ENCODE peak calls at places on chromosome 11, in five cellular contexts. One of them, this sample, is unnamed.

GRCh38 chr11:44795803-44796535 is 69.2 kb downstream of the TSPAN18 start:
- DNase-seq in lower leg skin: no peak
- DNase-seq in type B pancreatic cell: no peak
- DNase-seq in osteoblast: no peak
- DNase-seq in fibroblast of the aortic adventitia: no peak
- DNase-seq in this sample: no peak

GRCh38 chr11:17277024-17277584 is 565 bp downstream of the NUCB2 start:
- DNase-seq in lower leg skin: no peak
- DNase-seq in type B pancreatic cell: no peak
- DNase-seq in osteoblast: peak; percentile 63
- DNase-seq in fibroblast of the aortic adventitia: peak; percentile 62
- DNase-seq in this sample: no peak

GRCh38 chr11:117189191-117189940 is 9.8 kb upstream of the TAGLN start:
- DNase-seq in lower leg skin: no peak
- DNase-seq in type B pancreatic cell: peak; percentile 47
- DNase-seq in osteoblast: peak; percentile 68
- DNase-seq in fibroblast of the aortic adventitia: no peak
- DNase-seq in this sample: peak; percentile 70

GRCh38 chr11:11979487-11980117 is 28.8 kb downstream of the DKK3 start:
- DNase-seq in lower leg skin: no peak
- DNase-seq in type B pancreatic cell: peak; percentile 68
- DNase-seq in osteoblast: no peak
- DNase-seq in fibroblast of the aortic adventitia: peak; percentile 52
- DNase-seq in this sample: no peak

GRCh38 chr11:31947051-31947450 is 135.9 kb upstream of the PAX6 start:
- DNase-seq in lower leg skin: no peak
- DNase-seq in type B pancreatic cell: no peak
- DNase-seq in osteoblast: no peak
- DNase-seq in fibroblast of the aortic adventitia: no peak
- DNase-seq in this sample: no peak

GRCh38 chr11:62988281-62988680 is 3.5 kb upstream of the SLC22A6 start:
- DNase-seq in lower leg skin: no peak
- DNase-seq in type B pancreatic cell: no peak
- DNase-seq in osteoblast: peak; percentile 44
- DNase-seq in fibroblast of the aortic adventitia: no peak
- DNase-seq in this sample: no peak

GRCh38 chr11:27431808-27432207 is 40.8 kb downstream of the LGR4 start:
- DNase-seq in lower leg skin: no peak
- DNase-seq in type B pancreatic cell: no peak
- DNase-seq in osteoblast: no peak
- DNase-seq in fibroblast of the aortic adventitia: no peak
- DNase-seq in this sample: no peak

GRCh38 chr11:16924826-16925494 is 89.3 kb downstream of the PLEKHA7 start:
- DNase-seq in lower leg skin: peak; percentile 34
- DNase-seq in type B pancreatic cell: peak; percentile 78
- DNase-seq in osteoblast: peak; percentile 93
- DNase-seq in fibroblast of the aortic adventitia: peak; percentile 32
- DNase-seq in this sample: no peak

GRCh38 chr11:41789376-41789775 is 329.9 kb upstream of the LRRC4C start:
- DNase-seq in lower leg skin: no peak
- DNase-seq in type B pancreatic cell: no peak
- DNase-seq in osteoblast: no peak
- DNase-seq in fibroblast of the aortic adventitia: no peak
- DNase-seq in this sample: no peak

GRCh38 chr11:118263109-118263508 is 988 bp downstream of the MPZL2 start:
- DNase-seq in lower leg skin: no peak
- DNase-seq in type B pancreatic cell: no peak
- DNase-seq in osteoblast: no peak
- DNase-seq in fibroblast of the aortic adventitia: no peak
- DNase-seq in this sample: no peak

GRCh38 chr11:10305262-10305963 is 540 bp downstream of the ADM start:
- DNase-seq in lower leg skin: no peak
- DNase-seq in type B pancreatic cell: no peak
- DNase-seq in osteoblast: peak; percentile 85
- DNase-seq in fibroblast of the aortic adventitia: no peak
- DNase-seq in this sample: no peak

GRCh38 chr11:83008581-83008923 is 63.1 kb downstream of the RAB30 start:
- DNase-seq in lower leg skin: no peak
- DNase-seq in type B pancreatic cell: no peak
- DNase-seq in osteoblast: peak; percentile 50
- DNase-seq in fibroblast of the aortic adventitia: peak; percentile 47
- DNase-seq in this sample: no peak

GRCh38 chr11:43392713-43393112 is 34.0 kb downstream of the TTC17 start:
- DNase-seq in lower leg skin: no peak
- DNase-seq in type B pancreatic cell: no peak
- DNase-seq in osteoblast: no peak
- DNase-seq in fibroblast of the aortic adventitia: no peak
- DNase-seq in this sample: no peak

DNA sequence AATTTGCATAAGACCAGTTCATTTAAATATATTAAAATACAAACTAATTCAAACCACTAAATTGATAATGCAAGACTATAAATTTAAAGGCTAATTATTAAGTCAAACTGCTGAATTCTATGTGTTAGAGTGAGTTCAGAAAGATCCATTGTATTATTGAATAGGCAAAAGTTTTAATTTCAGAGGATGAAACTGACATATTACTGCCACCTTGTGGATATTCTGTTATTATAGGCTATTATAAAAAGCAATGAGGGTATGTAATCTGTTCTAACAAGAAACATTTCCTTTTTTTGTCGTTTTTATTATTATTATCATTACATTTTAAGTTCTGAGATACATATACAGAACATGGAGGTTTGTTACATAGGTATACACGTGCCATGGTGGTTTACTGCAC is 20.9 kb upstream of the NAALAD2 start:
- DNase-seq in lower leg skin: no peak
- DNase-seq in type B pancreatic cell: no peak
- DNase-seq in osteoblast: no peak
- DNase-seq in fibroblast of the aortic adventitia: peak; percentile 10
- DNase-seq in this sample: no peak
- TF ChIP-seq CTCF in lower leg skin: no peak
- TF ChIP-seq CTCF in type B pancreatic cell: peak; percentile 78
- TF ChIP-seq CTCF in osteoblast: peak; percentile 33
- TF ChIP-seq CTCF in fibroblast of the aortic adventitia: peak; percentile 22
- TF ChIP-seq CTCF in this sample: peak; percentile 82

DNA sequence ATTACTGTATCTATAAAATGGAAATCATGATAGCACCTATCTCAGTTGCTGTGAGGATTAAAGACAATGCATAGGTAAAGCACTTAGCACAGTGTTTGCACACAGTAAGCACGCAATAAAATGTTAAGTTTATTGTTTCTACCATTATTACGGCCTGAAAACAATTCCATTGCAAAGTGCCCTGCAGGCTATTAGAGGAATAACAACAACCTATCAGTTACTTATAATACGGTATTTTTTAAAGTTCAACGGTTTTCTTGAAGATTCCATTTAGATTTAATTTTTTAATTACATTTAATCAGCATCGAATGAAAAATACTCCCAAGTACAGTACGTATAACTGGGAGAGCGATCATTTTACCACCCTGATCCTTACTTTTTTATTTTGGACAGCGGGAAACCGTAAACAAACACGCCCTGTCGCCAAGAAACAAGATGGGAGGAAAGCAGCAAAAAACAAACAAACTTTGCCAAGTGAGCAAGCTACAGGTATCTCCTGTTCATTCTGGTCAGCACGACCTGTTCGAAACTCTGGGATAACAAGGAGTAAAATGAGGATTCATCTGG is 892 bp downstream of the SLC36A4 start:
- DNase-seq in lower leg skin: no peak
- DNase-seq in type B pancreatic cell: no peak
- DNase-seq in osteoblast: peak; percentile 27
- DNase-seq in fibroblast of the aortic adventitia: no peak
- DNase-seq in this sample: no peak
- TF ChIP-seq CTCF in lower leg skin: no peak
- TF ChIP-seq CTCF in type B pancreatic cell: peak; percentile 73
- TF ChIP-seq CTCF in osteoblast: peak; percentile 51
- TF ChIP-seq CTCF in fibroblast of the aortic adventitia: peak; percentile 57
- TF ChIP-seq CTCF in this sample: peak; percentile 77

DNA sequence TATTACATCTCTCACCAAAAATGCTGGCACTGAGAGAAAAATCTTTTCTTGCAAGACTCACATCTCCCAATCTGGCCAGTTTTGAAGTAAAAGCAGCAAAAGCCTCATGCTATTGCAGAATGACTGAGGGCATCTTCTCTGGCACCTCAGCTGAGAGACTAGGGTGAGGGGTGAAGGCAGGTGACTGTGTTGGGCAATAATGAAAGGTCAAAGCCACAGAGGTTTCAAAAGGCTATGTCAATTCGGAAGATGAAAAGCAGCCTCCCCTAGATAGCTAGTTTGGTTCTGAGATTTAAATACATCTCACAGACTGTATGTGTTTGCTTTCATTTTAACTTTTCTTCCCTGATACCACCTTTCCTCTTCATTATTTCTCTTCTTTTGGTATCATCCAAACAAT is 292.2 kb upstream of the RAG2 start:
- DNase-seq in lower leg skin: no peak
- DNase-seq in type B pancreatic cell: no peak
- DNase-seq in osteoblast: no peak
- DNase-seq in fibroblast of the aortic adventitia: no peak
- DNase-seq in this sample: no peak
- TF ChIP-seq CTCF in lower leg skin: no peak
- TF ChIP-seq CTCF in type B pancreatic cell: no peak
- TF ChIP-seq CTCF in osteoblast: no peak
- TF ChIP-seq CTCF in fibroblast of the aortic adventitia: no peak
- TF ChIP-seq CTCF in this sample: no peak

GRCh38 chr11:34972892-34973291 is 56.5 kb downstream of the PDHX start:
- DNase-seq in lower leg skin: no peak
- DNase-seq in type B pancreatic cell: no peak
- DNase-seq in osteoblast: no peak
- DNase-seq in fibroblast of the aortic adventitia: peak; percentile 51
- DNase-seq in this sample: no peak

GRCh38 chr11:34976496-34976895 is 60.1 kb downstream of the PDHX start:
- DNase-seq in lower leg skin: no peak
- DNase-seq in type B pancreatic cell: no peak
- DNase-seq in osteoblast: peak; percentile 25
- DNase-seq in fibroblast of the aortic adventitia: peak; percentile 31
- DNase-seq in this sample: no peak

GRCh38 chr11:34978236-34979191 is 62.1 kb downstream of the PDHX start:
- DNase-seq in lower leg skin: no peak
- DNase-seq in type B pancreatic cell: no peak
- DNase-seq in osteoblast: no peak
- DNase-seq in fibroblast of the aortic adventitia: no peak
- DNase-seq in this sample: no peak

GRCh38 chr11:34977039-34977906 is 60.9 kb downstream of the PDHX start:
- DNase-seq in lower leg skin: no peak
- DNase-seq in type B pancreatic cell: no peak
- DNase-seq in osteoblast: peak; percentile 79
- DNase-seq in fibroblast of the aortic adventitia: peak; percentile 80
- DNase-seq in this sample: no peak

GRCh38 chr11:34975482-34975881 is 59.1 kb downstream of the PDHX start:
- DNase-seq in lower leg skin: no peak
- DNase-seq in type B pancreatic cell: no peak
- DNase-seq in osteoblast: no peak
- DNase-seq in fibroblast of the aortic adventitia: no peak
- DNase-seq in this sample: no peak
- TF ChIP-seq CTCF in lower leg skin: no peak
- TF ChIP-seq CTCF in type B pancreatic cell: no peak
- TF ChIP-seq CTCF in osteoblast: no peak
- TF ChIP-seq CTCF in fibroblast of the aortic adventitia: no peak
- TF ChIP-seq CTCF in this sample: no peak

DNA sequence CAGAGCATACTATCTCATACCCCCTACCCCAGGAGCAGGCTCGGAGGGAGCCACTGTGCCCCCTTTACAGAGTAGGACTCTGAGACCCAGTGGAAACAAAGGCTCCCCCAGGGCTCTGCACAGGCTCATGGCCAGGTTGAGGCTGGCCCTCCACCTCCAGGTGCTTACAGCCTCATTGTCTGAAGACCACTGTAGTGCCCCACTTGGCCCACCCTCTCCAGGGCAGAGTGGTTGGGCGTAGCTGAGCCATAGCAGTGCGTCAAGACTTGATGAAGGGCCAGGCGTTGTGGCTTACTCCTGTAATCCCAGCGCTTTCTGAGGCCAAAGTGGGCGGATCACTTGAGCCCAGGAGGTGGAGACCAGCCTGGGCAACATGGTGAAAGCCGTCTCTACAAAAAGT is 1.7 kb downstream of the ANKRD13D start:
- DNase-seq in lower leg skin: no peak
- DNase-seq in type B pancreatic cell: no peak
- DNase-seq in osteoblast: peak; percentile 88
- DNase-seq in fibroblast of the aortic adventitia: peak; percentile 90
- DNase-seq in this sample: peak; percentile 58
- TF ChIP-seq CTCF in lower leg skin: no peak
- TF ChIP-seq CTCF in type B pancreatic cell: no peak
- TF ChIP-seq CTCF in osteoblast: no peak
- TF ChIP-seq CTCF in fibroblast of the aortic adventitia: no peak
- TF ChIP-seq CTCF in this sample: no peak

GRCh38 chr11:61594907-61595257 is 14.0 kb upstream of the SYT7 start:
- DNase-seq in lower leg skin: no peak
- DNase-seq in type B pancreatic cell: no peak
- DNase-seq in osteoblast: peak; percentile 38
- DNase-seq in fibroblast of the aortic adventitia: no peak
- DNase-seq in this sample: no peak
- TF ChIP-seq CTCF in lower leg skin: no peak
- TF ChIP-seq CTCF in type B pancreatic cell: no peak
- TF ChIP-seq CTCF in osteoblast: no peak
- TF ChIP-seq CTCF in fibroblast of the aortic adventitia: no peak
- TF ChIP-seq CTCF in this sample: no peak

GRCh38 chr11:134862796-134863195 is 450.8 kb upstream of the B3GAT1 start:
- DNase-seq in lower leg skin: no peak
- DNase-seq in type B pancreatic cell: no peak
- DNase-seq in osteoblast: no peak
- DNase-seq in fibroblast of the aortic adventitia: no peak
- DNase-seq in this sample: no peak

GRCh38 chr11:134858783-134859480 is 446.9 kb upstream of the B3GAT1 start:
- DNase-seq in lower leg skin: no peak
- DNase-seq in type B pancreatic cell: peak; percentile 25
- DNase-seq in osteoblast: no peak
- DNase-seq in fibroblast of the aortic adventitia: no peak
- DNase-seq in this sample: no peak

GRCh38 chr11:134863294-134863693 is 451.3 kb upstream of the B3GAT1 start:
- DNase-seq in lower leg skin: no peak
- DNase-seq in type B pancreatic cell: no peak
- DNase-seq in osteoblast: no peak
- DNase-seq in fibroblast of the aortic adventitia: no peak
- DNase-seq in this sample: no peak

GRCh38 chr11:134862168-134862567 is 450.1 kb upstream of the B3GAT1 start:
- DNase-seq in lower leg skin: no peak
- DNase-seq in type B pancreatic cell: no peak
- DNase-seq in osteoblast: no peak
- DNase-seq in fibroblast of the aortic adventitia: no peak
- DNase-seq in this sample: no peak

DNA sequence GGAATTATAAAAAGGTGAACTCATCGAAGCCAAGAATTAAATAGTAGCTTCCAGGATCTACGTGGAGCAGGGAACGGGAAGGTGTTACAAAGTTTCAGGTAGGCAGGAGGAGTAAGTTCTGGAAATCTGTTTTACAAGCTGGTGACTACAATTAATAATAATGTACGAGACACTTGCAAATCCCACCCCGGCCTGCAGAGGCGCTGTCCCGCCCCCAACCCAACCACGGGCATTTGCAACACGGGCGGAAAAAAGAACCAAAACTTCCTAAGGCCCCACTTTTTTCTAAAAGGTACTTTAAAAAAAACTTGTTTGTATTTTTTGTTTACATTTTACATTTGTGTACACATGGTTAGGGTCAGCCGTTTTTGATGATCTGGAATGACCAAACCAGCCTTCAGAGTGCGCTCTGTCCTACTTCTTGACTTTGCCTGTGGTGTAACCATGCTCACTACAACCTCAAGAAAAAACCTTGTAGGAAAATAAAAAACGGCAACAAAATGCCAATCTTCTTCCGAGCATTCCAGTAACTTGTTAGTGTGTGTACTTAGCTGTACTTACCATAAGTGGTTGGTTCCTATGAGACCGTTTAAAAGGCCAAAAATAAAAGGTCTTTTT is 449.6 kb upstream of the B3GAT1 start:
- DNase-seq in lower leg skin: no peak
- DNase-seq in type B pancreatic cell: no peak
- DNase-seq in osteoblast: no peak
- DNase-seq in fibroblast of the aortic adventitia: no peak
- DNase-seq in this sample: no peak
- TF ChIP-seq CTCF in lower leg skin: no peak
- TF ChIP-seq CTCF in type B pancreatic cell: peak; percentile 64
- TF ChIP-seq CTCF in osteoblast: no peak
- TF ChIP-seq CTCF in fibroblast of the aortic adventitia: no peak
- TF ChIP-seq CTCF in this sample: peak; percentile 29

This sample was measured in chondrocyte.